ENCODE peak calls at places on chromosomes 12 and 14, in six cellular contexts. O is psoas muscle; W is pancreas; D is uterus; Y is BE2C; Z is CD8-positive, alpha-beta T cell. B is an unnamed sample. For H3K36me3, the result is how much of the 10 kb centered on the place peaks cover.

GRCh38 chr14:98926151-98926550 is 345.8 kb downstream of the BCL11B start:
- DNase-seq in O (no peak), Z (peak), D (no peak), Y (no peak), W (no peak), B (no peak)

GRCh38 chr14:77498120-77498979 is at the start of gene ISM2:
- DNase-seq in D (peak), Z (no peak), W (peak), Y (peak), O (no peak), B (peak)

GRCh38 chr14:77574446-77575125 is 41.9 kb downstream of the SPTLC2 start:
- DNase-seq in O (no peak), W (no peak), Z (no peak), Y (no peak), D (no peak), B (no peak)

GRCh38 chr12:120977531-120978295 is 630 bp upstream of the HNF1A start:
- DNase-seq in W (no peak), D (no peak), Z (no peak), O (no peak), Y (no peak), B (no peak)

GRCh38 chr14:70073924-70074566 is 114.7 kb downstream of the SLC8A3 start:
- DNase-seq in Z (no peak), W (peak), Y (peak), O (peak), D (no peak), B (peak)

GRCh38 chr12:120118710-120119097 is 2.2 kb upstream of the RAB35 start:
- DNase-seq in Y (no peak), Z (no peak), O (no peak), W (no peak), D (no peak), B (no peak)

GRCh38 chr14:95522116-95522515 is 5.7 kb upstream of the SYNE3 start:
- DNase-seq in Y (no peak), W (no peak), D (no peak), Z (no peak), O (no peak), B (no peak)

GRCh38 chr12:753401-754237 is 1.2 kb downstream of the WNK1 start:
- DNase-seq in W (peak), Z (peak), Y (peak), O (peak), D (peak), B (peak)

GRCh38 chr12:129693731-129694130 is 210.1 kb downstream of the TMEM132D start:
- DNase-seq in W (no peak), Y (no peak), O (no peak), D (no peak), Z (no peak), B (no peak)

GRCh38 chr12:102629262-102629888 is 149.0 kb upstream of the IGF1 start:
- DNase-seq in D (no peak), Z (no peak), Y (no peak), W (no peak), O (no peak), B (no peak)

GRCh38 chr14:91985008-91985407 is 37.5 kb upstream of the FBLN5 start:
- DNase-seq in D (no peak), O (no peak), Y (no peak), W (no peak), Z (no peak), B (no peak)

GRCh38 chr12:30795410-30795659 is 40.6 kb upstream of the CAPRIN2 start:
- DNase-seq in Z (no peak), D (no peak), O (no peak), Y (no peak), W (no peak), B (no peak)

DNA sequence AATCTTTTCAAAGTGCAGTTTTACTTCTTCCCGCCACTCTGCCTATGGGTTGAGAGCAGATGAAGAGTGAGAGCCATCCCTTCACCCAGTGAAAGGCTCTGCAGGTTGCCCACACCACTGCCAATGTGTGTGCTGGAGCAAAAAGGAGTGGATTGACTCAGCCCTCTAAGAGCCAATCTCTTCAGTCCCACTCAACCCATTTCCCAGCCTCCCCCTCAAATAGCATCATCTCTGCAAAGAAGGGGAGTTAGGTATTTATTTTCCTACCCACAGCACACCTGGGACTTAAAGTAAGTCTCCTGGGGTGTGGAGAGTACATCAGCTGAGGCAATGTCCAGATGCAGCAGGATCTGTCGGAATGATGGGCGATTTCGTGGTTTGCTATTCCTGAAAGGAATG is 15.3 kb downstream of the MAP3K12 start:
- DNase-seq in W (no peak), Y (no peak), Z (no peak), D (no peak), O (no peak), B (no peak)
- H3K36me3 ChIP-seq in W (under half), Y (half or more), Z (under half), D (under half), O (under half), B (under half)

GRCh38 chr12:6188954-6189353 is 11.2 kb upstream of the CD9 start:
- DNase-seq in D (no peak), W (no peak), O (no peak), Y (no peak), Z (no peak), B (no peak)

GRCh38 chr12:6187948-6188793 is 12.0 kb upstream of the CD9 start:
- DNase-seq in W (no peak), O (no peak), Z (no peak), D (no peak), Y (no peak), B (no peak)

GRCh38 chr12:6183689-6184441 is 16.3 kb upstream of the CD9 start:
- DNase-seq in D (no peak), O (no peak), Y (no peak), Z (no peak), W (no peak), B (no peak)

GRCh38 chr12:6182279-6182898 is 17.8 kb upstream of the CD9 start:
- DNase-seq in D (peak), W (no peak), Z (no peak), O (peak), Y (peak), B (peak)

GRCh38 chr12:6186114-6186827 is 13.9 kb upstream of the CD9 start:
- DNase-seq in Y (no peak), Z (no peak), O (no peak), D (no peak), W (no peak), B (no peak)
- H3K36me3 ChIP-seq in Y (under half), Z (under half), O (under half), D (under half), W (under half), B (under half)

GRCh38 chr12:114682101-114682919 is 1.7 kb downstream of the TBX3 start:
- DNase-seq in O (no peak), Y (no peak), W (no peak), D (no peak), Z (no peak), B (no peak)

GRCh38 chr12:114679942-114680341 is 4.0 kb downstream of the TBX3 start:
- DNase-seq in Z (no peak), O (no peak), D (no peak), W (no peak), Y (no peak), B (no peak)

GRCh38 chr12:114680498-114681148 is 3.4 kb downstream of the TBX3 start:
- DNase-seq in O (no peak), W (no peak), Y (no peak), Z (no peak), D (no peak), B (no peak)

GRCh38 chr12:114682920-114683708 is 861 bp downstream of the TBX3 start:
- DNase-seq in W (no peak), Y (no peak), O (no peak), Z (no peak), D (no peak), B (peak)

DNA sequence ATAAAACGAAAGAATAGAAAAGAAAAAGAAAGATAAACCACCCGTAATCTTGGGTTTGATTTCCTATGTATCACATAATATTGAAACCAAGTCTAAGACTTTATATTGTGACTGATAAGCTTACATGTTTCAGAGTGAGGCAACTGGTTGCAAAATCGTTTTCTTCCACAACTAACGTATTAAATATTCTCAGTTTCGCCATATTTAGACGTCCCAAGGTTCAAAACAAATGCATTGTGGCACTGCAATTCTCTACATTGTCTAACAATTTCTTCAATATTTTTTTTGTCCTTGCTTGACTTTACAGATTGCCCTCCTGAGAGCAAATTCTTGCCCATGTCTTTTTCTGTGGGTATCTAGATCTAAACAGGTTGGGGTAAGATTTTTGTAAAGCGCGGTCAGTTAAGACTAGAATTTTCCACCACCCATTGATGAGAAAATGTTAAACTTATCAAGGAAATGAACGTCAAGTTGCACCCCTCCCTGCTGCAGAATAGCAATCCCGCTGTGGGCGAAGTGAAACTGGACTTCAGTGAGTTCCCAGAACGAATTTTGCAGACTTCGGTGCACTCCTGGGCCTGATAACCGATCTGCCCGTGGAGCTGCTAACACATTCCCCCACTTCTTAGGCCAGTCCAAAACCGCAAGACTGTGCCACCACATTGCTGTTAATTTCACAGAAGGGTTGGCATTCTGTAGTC is 2.7 kb downstream of the TBX3 start:
- DNase-seq in W (no peak), O (no peak), Z (no peak), D (no peak), Y (no peak), B (no peak)
- H3K36me3 ChIP-seq in W (under half), O (under half), Z (under half), D (under half), Y (half or more), B (under half)

GRCh38 chr14:52042371-52043037 is 26.4 kb downstream of the NID2 start:
- DNase-seq in Y (no peak), Z (no peak), W (no peak), D (no peak), O (no peak), B (no peak)
- H3K36me3 ChIP-seq in Y (under half), Z (under half), W (under half), D (under half), O (under half), B (under half)

GRCh38 chr12:26688344-26688904 is 144.6 kb downstream of the ITPR2 start:
- DNase-seq in D (no peak), W (no peak), O (no peak), Z (no peak), Y (no peak), B (no peak)

GRCh38 chr12:26692417-26692816 is 140.6 kb downstream of the ITPR2 start:
- DNase-seq in Z (no peak), D (no peak), Y (no peak), W (no peak), O (no peak), B (no peak)

GRCh38 chr12:26689281-26689841 is 143.6 kb downstream of the ITPR2 start:
- DNase-seq in O (no peak), Y (no peak), D (no peak), W (no peak), Z (no peak), B (no peak)

GRCh38 chr12:26691234-26691970 is 141.6 kb downstream of the ITPR2 start:
- DNase-seq in Y (peak), W (no peak), D (peak), O (no peak), Z (no peak), B (no peak)

GRCh38 chr12:26690601-26691000 is 142.4 kb downstream of the ITPR2 start:
- DNase-seq in D (no peak), O (no peak), Y (no peak), W (no peak), Z (no peak), B (no peak)
- H3K36me3 ChIP-seq in D (under half), O (under half), Y (under half), W (under half), Z (under half), B (under half)

GRCh38 chr12:6315704-6316597 is 5.5 kb downstream of the PLEKHG6 start:
- DNase-seq in O (no peak), W (no peak), Z (no peak), Y (no peak), D (no peak), B (no peak)

GRCh38 chr12:6317693-6318439 is 7.4 kb downstream of the PLEKHG6 start:
- DNase-seq in Y (no peak), D (no peak), Z (no peak), W (no peak), O (peak), B (no peak)

GRCh38 chr12:6318440-6318879 is 8.0 kb downstream of the PLEKHG6 start:
- DNase-seq in D (no peak), W (no peak), Y (no peak), Z (no peak), O (peak), B (no peak)

GRCh38 chr12:6315184-6315583 is 4.7 kb downstream of the PLEKHG6 start:
- DNase-seq in D (no peak), W (no peak), Y (no peak), Z (no peak), O (no peak), B (no peak)

DNA sequence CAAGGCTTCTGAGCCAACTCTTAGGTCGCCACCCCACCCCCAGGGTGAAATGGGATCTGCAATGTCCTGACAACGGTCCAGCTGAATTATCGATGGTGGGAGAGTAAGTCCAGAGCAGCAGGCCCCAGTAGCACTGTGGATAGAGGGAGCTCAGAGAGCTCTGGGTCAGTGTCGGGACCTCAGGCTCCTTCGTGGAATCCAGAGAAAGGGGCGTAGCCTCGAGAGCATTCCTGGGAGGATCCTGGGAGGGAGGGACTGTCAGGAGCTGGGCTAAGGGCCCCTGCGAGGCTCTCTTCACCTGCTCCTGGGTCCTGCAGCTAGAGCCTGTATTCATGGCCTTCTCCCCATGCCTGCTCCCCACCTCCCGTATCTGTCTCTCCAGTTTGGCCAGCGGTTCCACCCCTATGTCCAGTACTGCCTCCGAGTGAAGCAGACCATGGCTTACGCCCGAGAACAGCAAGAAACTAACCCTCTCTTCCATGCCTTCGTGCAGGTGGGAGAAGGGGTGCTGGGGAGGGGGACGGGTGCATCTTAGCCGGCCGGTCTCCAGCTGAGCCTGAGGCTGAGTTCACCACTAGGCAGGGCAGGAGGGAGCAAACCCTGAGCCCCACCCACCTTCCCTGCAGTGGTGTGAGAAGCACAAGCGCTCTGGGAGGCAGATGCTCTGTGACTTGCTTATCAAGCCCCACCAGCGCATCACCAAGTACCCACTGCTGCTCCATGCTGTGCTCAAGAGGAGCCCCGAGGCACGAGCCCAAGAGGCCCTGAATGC is 6.6 kb downstream of the PLEKHG6 start:
- DNase-seq in D (no peak), W (no peak), O (no peak), Z (no peak), Y (no peak), B (no peak)
- H3K36me3 ChIP-seq in D (under half), W (under half), O (under half), Z (under half), Y (under half), B (under half)

GRCh38 chr12:24972078-24972477 is 23.2 kb upstream of the BCAT1 start:
- DNase-seq in Y (no peak), Z (no peak), O (no peak), W (no peak), D (no peak), B (no peak)
- H3K36me3 ChIP-seq in Y (under half), Z (under half), O (under half), W (under half), D (under half), B (under half)

B was measured in testis.